ENCODE peak calls at places on chromosomes 5 and 9, in ten cellular contexts. R, B, H, J, V, I, U, E, W and Z are unnamed samples.

GRCh38 chr9:98049668-98050067 is 6.9 kb upstream of the NANS start:
- DNase-seq in R (no peak), B (no peak), H (no peak), J (no peak), V (no peak), I (no peak), U (no peak), E (no peak), W (no peak), Z (no peak)

GRCh38 chr5:14061106-14061505 is 82.0 kb upstream of the TRIO start:
- DNase-seq in R (no peak), B (no peak), H (no peak), J (peak), V (no peak), I (peak), U (no peak), E (no peak), W (no peak), Z (no peak)

GRCh38 chr9:127340721-127341120 is 56.2 kb upstream of the SLC2A8 start:
- DNase-seq in R (no peak), B (no peak), H (no peak), J (no peak), V (no peak), I (no peak), U (peak), E (peak), W (no peak), Z (no peak)

GRCh38 chr9:95595780-95596179 is 79.0 kb upstream of the PTCH1 start:
- DNase-seq in R (no peak), B (no peak), H (no peak), J (no peak), V (no peak), I (no peak), U (no peak), E (no peak), W (no peak), Z (no peak)

GRCh38 chr9:5428794-5429528 is 8.8 kb downstream of the PLGRKT start:
- DNase-seq in R (no peak), B (peak), H (no peak), J (no peak), V (no peak), I (no peak), U (no peak), E (no peak), W (no peak), Z (no peak)

GRCh38 chr9:6354072-6354686 is 26.0 kb downstream of the TPD52L3 start:
- DNase-seq in R (no peak), B (peak), H (peak), J (peak), V (peak), I (peak), U (peak), E (peak), W (peak), Z (no peak)

GRCh38 chr9:130446111-130446861 is 1.5 kb downstream of the ASS1 start:
- DNase-seq in R (peak), B (peak), H (peak), J (peak), V (no peak), I (peak), U (peak), E (peak), W (peak), Z (peak)

GRCh38 chr5:172798422-172799215 is 27.6 kb upstream of the DUSP1 start:
- DNase-seq in R (peak), B (peak), H (no peak), J (peak), V (no peak), I (no peak), U (peak), E (peak), W (peak), Z (peak)

GRCh38 chr9:109453210-109453842 is 44.8 kb downstream of the PTPN3 start:
- DNase-seq in R (no peak), B (peak), H (peak), J (peak), V (no peak), I (no peak), U (peak), E (peak), W (peak), Z (peak)

GRCh38 chr9:133990366-133991210 is 1.5 kb downstream of the VAV2 start:
- DNase-seq in R (no peak), B (peak), H (no peak), J (peak), V (no peak), I (peak), U (peak), E (peak), W (no peak), Z (peak)

GRCh38 chr9:87322840-87323635 is 174.6 kb upstream of the DAPK1 start:
- DNase-seq in R (no peak), B (peak), H (no peak), J (peak), V (no peak), I (no peak), U (peak), E (peak), W (no peak), Z (peak)

GRCh38 chr5:1021136-1021968 is 12.8 kb downstream of the NKD2 start:
- DNase-seq in R (no peak), B (no peak), H (no peak), J (no peak), V (no peak), I (no peak), U (no peak), E (no peak), W (no peak), Z (no peak)

GRCh38 chr9:131395027-131395744 is 1.3 kb downstream of the PRRC2B start:
- DNase-seq in R (peak), B (no peak), H (no peak), J (peak), V (no peak), I (peak), U (no peak), E (peak), W (no peak), Z (no peak)

GRCh38 chr5:9932770-9933169 is 302.6 kb upstream of the TAS2R1 start:
- DNase-seq in R (no peak), B (peak), H (peak), J (no peak), V (no peak), I (no peak), U (peak), E (peak), W (peak), Z (peak)

GRCh38 chr5:180825768-180826525 is 23.3 kb upstream of the MGAT1 start:
- DNase-seq in R (no peak), B (peak), H (no peak), J (peak), V (no peak), I (peak), U (peak), E (peak), W (no peak), Z (no peak)

GRCh38 chr9:93058357-93059096 is at the start of gene SUSD3:
- DNase-seq in R (peak), B (no peak), H (no peak), J (peak), V (peak), I (peak), U (peak), E (peak), W (no peak), Z (no peak)

GRCh38 chr5:33401482-33402390 is 39.0 kb upstream of the TARS1 start:
- DNase-seq in R (no peak), B (peak), H (no peak), J (peak), V (no peak), I (no peak), U (peak), E (peak), W (peak), Z (peak)

GRCh38 chr9:124869986-124870560 is 8.1 kb downstream of the ARPC5L start:
- DNase-seq in R (peak), B (peak), H (no peak), J (no peak), V (peak), I (peak), U (peak), E (peak), W (no peak), Z (no peak)

GRCh38 chr9:33041459-33042188 is 16.6 kb downstream of the DNAJA1 start:
- DNase-seq in R (no peak), B (peak), H (no peak), J (no peak), V (no peak), I (no peak), U (peak), E (peak), W (no peak), Z (no peak)